ENCODE peak calls at places on chromosomes 16 and 17, in five cellular contexts. L is kidney glomerular epithelial cell, T is amniotic epithelial cell, A is lower lobe of right lung, P is ELR. V is an unnamed sample.

GRCh38 chr16:11712122-11712521 is 30.5 kb downstream of the TXNDC11 start:
- DNase-seq in L (no peak), T (no peak), A (no peak), P (no peak), V (no peak)

GRCh38 chr16:28505489-28506137 is 1.0 kb downstream of the IL27 start:
- DNase-seq in L (no peak), T (no peak), A (no peak), P (no peak), V (no peak)

GRCh38 chr17:76924345-76925332 is 56.4 kb downstream of the MGAT5B start:
- DNase-seq in L (no peak), T (no peak), A (no peak), P (peak), V (no peak)

GRCh38 chr16:8374586-8374985 is 215.7 kb downstream of the TMEM114 start:
- DNase-seq in L (no peak), T (no peak), A (no peak), P (no peak), V (no peak)

GRCh38 chr16:84648595-84649510 is 542 bp downstream of the KLHL36 start:
- DNase-seq in L (no peak), T (no peak), A (peak), P (peak), V (no peak)

GRCh38 chr17:31527606-31528005 is 136.1 kb downstream of the RAB11FIP4 start:
- DNase-seq in L (no peak), T (peak), A (no peak), P (no peak), V (no peak)

GRCh38 chr16:67148221-67148620 is 2.6 kb downstream of the B3GNT9 start:
- DNase-seq in L (no peak), T (no peak), A (no peak), P (no peak), V (no peak)

GRCh38 chr16:80274576-80275191 is 266.1 kb upstream of the DYNLRB2 start:
- DNase-seq in L (peak), T (peak), A (no peak), P (peak), V (no peak)

GRCh38 chr16:2663553-2664521 is 18.5 kb upstream of the KCTD5 start:
- DNase-seq in L (no peak), T (peak), A (no peak), P (peak), V (no peak)

GRCh38 chr17:66952031-66952524 is 12.4 kb upstream of the CACNG4 start:
- DNase-seq in L (peak), T (peak), A (peak), P (peak), V (no peak)

GRCh38 chr16:14003119-14003570 is 68.0 kb upstream of the MRTFB start:
- DNase-seq in L (peak), T (peak), A (peak), P (peak), V (no peak)

GRCh38 chr16:66924527-66925321 is 611 bp downstream of the RRAD start:
- DNase-seq in L (no peak), T (no peak), A (peak), P (peak), V (no peak)

GRCh38 chr17:57773557-57773956 is 28.5 kb upstream of the CCDC182 start:
- DNase-seq in L (no peak), T (no peak), A (no peak), P (no peak), V (no peak)

GRCh38 chr16:68644715-68645493 is at the start of gene CDH3:
- DNase-seq in L (no peak), T (peak), A (peak), P (peak), V (peak)

GRCh38 chr16:85556456-85557082 is 56.6 kb upstream of the GSE1 start:
- DNase-seq in L (peak), T (no peak), A (peak), P (peak), V (peak)

GRCh38 chr17:47994714-47995113 is 23.8 kb downstream of the CDK5RAP3 start:
- DNase-seq in L (no peak), T (no peak), A (peak), P (no peak), V (no peak)

GRCh38 chr16:85249418-85249817 is 137.1 kb upstream of the CIBAR2 start:
- DNase-seq in L (no peak), T (no peak), A (no peak), P (no peak), V (no peak)

GRCh38 chr16:58591083-58591482 is 38.5 kb downstream of the CNOT1 start:
- DNase-seq in L (no peak), T (no peak), A (no peak), P (no peak), V (no peak)

GRCh38 chr16:54282923-54283734 is 3.5 kb downstream of the IRX3 start:
- DNase-seq in L (no peak), T (no peak), A (no peak), P (no peak), V (no peak)

GRCh38 chr17:73770115-73770848 is 126.0 kb upstream of the SDK2 start:
- DNase-seq in L (peak), T (peak), A (peak), P (peak), V (no peak)

GRCh38 chr17:64492481-64493109 is 4.3 kb downstream of the POLG2 start:
- DNase-seq in L (no peak), T (peak), A (no peak), P (peak), V (no peak)

GRCh38 chr17:12365805-12366204 is 299.9 kb upstream of the MYOCD start:
- DNase-seq in L (peak), T (peak), A (no peak), P (no peak), V (no peak)

GRCh38 chr17:78111012-78111726 is 17.4 kb downstream of the TMC6 start:
- DNase-seq in L (no peak), T (no peak), A (no peak), P (no peak), V (no peak)

GRCh38 chr17:76379646-76380376 is 4.6 kb upstream of the SPHK1 start:
- DNase-seq in L (no peak), T (no peak), A (no peak), P (no peak), V (no peak)

GRCh38 chr17:57375770-57376181 is 119.5 kb downstream of the MSI2 start:
- DNase-seq in L (no peak), T (peak), A (no peak), P (no peak), V (no peak)

GRCh38 chr17:17929655-17930380 is 42.4 kb downstream of the TOM1L2 start:
- DNase-seq in L (peak), T (no peak), A (no peak), P (no peak), V (no peak)

GRCh38 chr17:4846635-4847390 is 13.7 kb downstream of the MINK1 start:
- DNase-seq in L (no peak), T (no peak), A (no peak), P (no peak), V (no peak)

GRCh38 chr16:57128787-57129389 is 36.5 kb downstream of the CPNE2 start:
- DNase-seq in L (no peak), T (no peak), A (no peak), P (no peak), V (no peak)

GRCh38 chr17:80247561-80247960 is 13.1 kb upstream of the RNF213 start:
- DNase-seq in L (no peak), T (no peak), A (peak), P (no peak), V (no peak)

GRCh38 chr16:88735121-88735520 is 28.8 kb downstream of the CTU2 start:
- DNase-seq in L (no peak), T (no peak), A (no peak), P (no peak), V (no peak)

GRCh38 chr16:75482434-75483205 is 12.6 kb downstream of the CHST6 start:
- DNase-seq in L (no peak), T (no peak), A (no peak), P (no peak), V (no peak)

GRCh38 chr16:74608944-74609343 is 2.0 kb upstream of the GLG1 start:
- DNase-seq in L (no peak), T (peak), A (no peak), P (no peak), V (no peak)

GRCh38 chr17:81254955-81255717 is 16.0 kb downstream of the NDUFAF8 start:
- DNase-seq in L (peak), T (peak), A (peak), P (peak), V (peak)

GRCh38 chr17:36498155-36498554 is 11.7 kb downstream of the ZNHIT3 start:
- DNase-seq in L (no peak), T (no peak), A (no peak), P (no peak), V (no peak)

GRCh38 chr16:67177743-67178699 is 5.7 kb downstream of the MATCAP1 start:
- DNase-seq in L (peak), T (peak), A (peak), P (peak), V (peak)

GRCh38 chr16:86291491-86291890 is 218.8 kb upstream of the FOXF1 start:
- DNase-seq in L (no peak), T (no peak), A (no peak), P (no peak), V (no peak)

GRCh38 chr16:67087803-67088202 is 21.9 kb upstream of the PHAF1 start:
- DNase-seq in L (no peak), T (no peak), A (no peak), P (no peak), V (no peak)

GRCh38 chr17:55632236-55632635 is 90.4 kb downstream of the TMEM100 start:
- DNase-seq in L (no peak), T (no peak), A (no peak), P (no peak), V (no peak)